ENCODE peak calls at places on chromosomes 1 and 21, in six cellular contexts. C, U, I, W, B and M are unnamed samples.

GRCh38 chr1:247294282-247294681 is 37.4 kb downstream of the ZNF496 start:
- DNase-seq in C (no peak), U (peak), I (no peak), W (no peak), B (peak), M (peak)

GRCh38 chr1:234558186-234558836 is 51.7 kb downstream of the IRF2BP2 start:
- DNase-seq in C (no peak), U (no peak), I (no peak), W (peak), B (no peak), M (no peak)

GRCh38 chr21:42567861-42568260 is 54.2 kb downstream of the SLC37A1 start:
- DNase-seq in C (no peak), U (no peak), I (no peak), W (no peak), B (no peak), M (no peak)

GRCh38 chr1:36116906-36117305 is 8.1 kb downstream of the COL8A2 start:
- DNase-seq in C (no peak), U (no peak), I (no peak), W (no peak), B (no peak), M (no peak)

GRCh38 chr1:58780586-58781452 is 3.0 kb downstream of the JUN start:
- DNase-seq in C (no peak), U (no peak), I (peak), W (no peak), B (peak), M (peak)

GRCh38 chr1:23561076-23561812 is 1.9 kb upstream of the ID3 start:
- DNase-seq in C (no peak), U (no peak), I (no peak), W (no peak), B (no peak), M (no peak)

GRCh38 chr1:224057461-224058199 is 56.3 kb upstream of the FBXO28 start:
- DNase-seq in C (no peak), U (no peak), I (no peak), W (no peak), B (no peak), M (no peak)

GRCh38 chr1:19861034-19861433 is 21.2 kb upstream of the OTUD3 start:
- DNase-seq in C (no peak), U (peak), I (no peak), W (no peak), B (peak), M (peak)

GRCh38 chr1:153962088-153963029 is 978 bp downstream of the SLC39A1 start:
- DNase-seq in C (no peak), U (peak), I (peak), W (no peak), B (peak), M (peak)

GRCh38 chr1:64471218-64471719 is 1.3 kb downstream of the CACHD1 start:
- DNase-seq in C (peak), U (peak), I (no peak), W (peak), B (no peak), M (peak)

GRCh38 chr1:30670195-30671060 is 53.0 kb downstream of the MATN1 start:
- DNase-seq in C (no peak), U (peak), I (no peak), W (no peak), B (peak), M (peak)

GRCh38 chr1:206455681-206456344 is 14.5 kb upstream of the IKBKE start:
- DNase-seq in C (no peak), U (peak), I (peak), W (no peak), B (no peak), M (no peak)

GRCh38 chr21:26909972-26910371 is 56.9 kb downstream of the ADAMTS5 start:
- DNase-seq in C (peak), U (peak), I (no peak), W (no peak), B (no peak), M (no peak)

GRCh38 chr21:25179116-25179515 is 428.2 kb downstream of the MRPL39 start:
- DNase-seq in C (no peak), U (no peak), I (no peak), W (no peak), B (peak), M (peak)

GRCh38 chr1:233025156-233025555 is 74.7 kb downstream of the NTPCR start:
- DNase-seq in C (peak), U (peak), I (no peak), W (no peak), B (peak), M (no peak)

GRCh38 chr1:31306278-31306677 is 9.4 kb downstream of the ZCCHC17 start:
- DNase-seq in C (no peak), U (peak), I (no peak), W (no peak), B (peak), M (peak)

GRCh38 chr1:236058141-236058626 is 6.7 kb downstream of the NID1 start:
- DNase-seq in C (no peak), U (peak), I (no peak), W (no peak), B (peak), M (peak)

GRCh38 chr1:119582801-119583200 is 65.3 kb downstream of the ZNF697 start:
- DNase-seq in C (peak), U (peak), I (peak), W (no peak), B (peak), M (peak)

GRCh38 chr1:116415699-116416533 is 42.9 kb downstream of the ATP1A1 start:
- DNase-seq in C (no peak), U (peak), I (no peak), W (peak), B (peak), M (peak)

GRCh38 chr1:43822040-43822439 is 111.6 kb upstream of the ARTN start:
- DNase-seq in C (no peak), U (peak), I (peak), W (no peak), B (peak), M (peak)

DNA sequence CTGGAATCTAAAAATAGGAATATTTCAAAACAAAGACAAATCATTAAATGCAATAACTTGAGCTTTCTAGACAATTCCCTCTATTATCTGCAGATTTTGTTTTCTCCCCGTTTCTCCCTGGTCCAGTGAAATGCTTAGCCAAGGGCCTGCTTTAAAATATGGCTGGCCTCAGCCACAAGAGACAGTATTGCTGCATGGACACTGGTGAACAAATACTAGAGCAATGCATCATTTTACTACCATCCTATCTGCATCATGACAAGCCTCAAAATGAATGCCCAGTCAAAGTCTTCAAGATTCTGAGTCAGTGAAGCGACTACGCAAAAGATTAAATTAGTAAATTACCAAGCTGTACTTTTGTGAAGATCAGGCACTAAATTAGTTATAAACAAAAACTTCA is 80.5 kb downstream of the ENAH start:
- DNase-seq in C (no peak), U (peak), I (no peak), W (no peak), B (peak), M (peak)
- TF ChIP-seq CTCF in C (no peak), U (peak), I (no peak), W (no peak), B (peak), M (peak)

DNA sequence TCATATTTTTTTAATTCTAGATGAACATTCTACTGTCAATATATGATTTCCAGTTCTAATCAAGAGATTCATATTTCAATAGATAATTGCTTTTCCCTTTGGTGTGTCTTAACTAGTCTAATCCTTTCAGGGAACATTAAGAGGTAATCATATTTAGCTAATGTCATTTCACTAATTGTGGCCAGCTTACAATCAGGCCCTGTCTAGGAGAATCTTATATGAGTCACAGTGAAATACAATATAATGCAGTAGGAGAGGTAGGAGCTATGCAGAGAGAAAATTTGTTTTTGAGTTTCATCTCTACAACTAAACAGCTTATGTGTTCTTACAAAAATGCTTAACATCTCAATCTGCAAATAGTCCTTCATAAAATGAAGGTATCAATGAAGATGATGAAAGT is 85.9 kb downstream of the DPYD start:
- DNase-seq in C (no peak), U (no peak), I (no peak), W (no peak), B (peak), M (no peak)
- H3K4me3 ChIP-seq in C (no peak), U (no peak), I (no peak), W (no peak), B (no peak), M (no peak)

GRCh38 chr1:3899776-3900149 is 309 bp downstream of the C1orf174 start:
- DNase-seq in C (no peak), U (no peak), I (no peak), W (no peak), B (no peak), M (no peak)

GRCh38 chr1:3898475-3898735 is 1.7 kb downstream of the C1orf174 start:
- DNase-seq in C (no peak), U (no peak), I (no peak), W (no peak), B (no peak), M (no peak)

GRCh38 chr1:3900150-3900968 is at the start of gene C1orf174:
- DNase-seq in C (peak), U (peak), I (peak), W (peak), B (peak), M (peak)

GRCh38 chr1:3900969-3901529 is 977 bp upstream of the C1orf174 start:
- DNase-seq in C (peak), U (peak), I (peak), W (peak), B (peak), M (peak)

GRCh38 chr1:3898994-3899775 is 887 bp downstream of the C1orf174 start:
- DNase-seq in C (no peak), U (peak), I (no peak), W (no peak), B (no peak), M (no peak)
- TF ChIP-seq CTCF in C (no peak), U (peak), I (no peak), W (no peak), B (peak), M (peak)

GRCh38 chr1:10637833-10638558 is 158.4 kb downstream of the CASZ1 start:
- DNase-seq in C (no peak), U (no peak), I (peak), W (no peak), B (no peak), M (no peak)

GRCh38 chr1:10639301-10640078 is 157.0 kb downstream of the CASZ1 start:
- DNase-seq in C (peak), U (peak), I (no peak), W (no peak), B (no peak), M (peak)

GRCh38 chr1:10640079-10640578 is 156.3 kb downstream of the CASZ1 start:
- DNase-seq in C (peak), U (no peak), I (no peak), W (no peak), B (no peak), M (no peak)

GRCh38 chr1:10637400-10637799 is 159.0 kb downstream of the CASZ1 start:
- DNase-seq in C (no peak), U (no peak), I (no peak), W (no peak), B (no peak), M (no peak)

GRCh38 chr1:10638559-10639300 is 157.7 kb downstream of the CASZ1 start:
- DNase-seq in C (peak), U (no peak), I (no peak), W (no peak), B (no peak), M (no peak)
- H3K4me3 ChIP-seq in C (peak), U (no peak), I (peak), W (peak), B (no peak), M (peak)

DNA sequence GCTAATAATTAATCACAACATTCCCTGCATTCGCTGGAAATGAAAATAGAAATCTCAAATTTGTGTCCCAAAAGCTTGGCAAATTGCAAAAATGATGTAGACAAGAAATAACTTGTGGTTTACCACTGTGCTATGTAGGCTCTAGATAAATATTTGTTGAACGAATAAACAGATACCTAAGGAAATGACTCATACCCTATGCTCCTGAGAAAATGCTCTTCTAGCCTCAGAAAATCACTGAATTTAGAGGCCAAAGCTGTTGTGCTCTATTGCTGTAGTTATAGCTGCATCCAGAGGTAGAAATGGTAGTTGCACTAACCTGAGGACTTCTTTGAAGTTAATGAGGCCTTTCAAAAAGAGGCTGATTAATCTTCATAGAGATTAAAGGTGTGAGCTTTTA is 142.0 kb upstream of the ZNHIT6 start:
- DNase-seq in C (no peak), U (peak), I (no peak), W (no peak), B (peak), M (peak)
- TF ChIP-seq CTCF in C (no peak), U (peak), I (no peak), W (no peak), B (peak), M (peak)